ENCODE peak calls at places on chromosomes 2 and 18, in five cellular contexts. X is GM18507, D is left ventricle myocardium inferior, G is HFFc6, W is activated gamma-delta T cell treated with Interleukin-2 at 50 U/mL for 16 hours. K is an unnamed sample.

GRCh38 chr2:180742809-180743208 is 237.6 kb upstream of the UBE2E3 start:
- DNase-seq in X (no peak), D (no peak), G (no peak), W (no peak), K (no peak)

GRCh38 chr18:79853993-79854364 is 56.2 kb downstream of the KCNG2 start:
- DNase-seq in X (no peak), D (no peak), G (no peak), W (no peak), K (no peak)

GRCh38 chr18:55699233-55699765 is 111.3 kb upstream of the TCF4 start:
- DNase-seq in X (no peak), D (no peak), G (no peak), W (no peak), K (no peak)

GRCh38 chr2:23423062-23423872 is 38.3 kb downstream of the KLHL29 start:
- DNase-seq in X (no peak), D (no peak), G (no peak), W (no peak), K (no peak)

GRCh38 chr2:20181761-20182160 is 43.2 kb downstream of the SDC1 start:
- DNase-seq in X (no peak), D (no peak), G (no peak), W (no peak), K (no peak)

GRCh38 chr2:19256239-19256638 is 102.2 kb downstream of the OSR1 start:
- DNase-seq in X (no peak), D (no peak), G (peak), W (no peak), K (no peak)

GRCh38 chr2:180699657-180700361 is 280.6 kb upstream of the UBE2E3 start:
- DNase-seq in X (no peak), D (no peak), G (no peak), W (no peak), K (peak)

GRCh38 chr2:105786231-105787230 is 41.8 kb downstream of the NCK2 start:
- DNase-seq in X (no peak), D (no peak), G (no peak), W (no peak), K (no peak)

GRCh38 chr2:61320181-61320580 is 150.7 kb downstream of the USP34 start:
- DNase-seq in X (no peak), D (no peak), G (no peak), W (no peak), K (no peak)

GRCh38 chr18:79952996-79953559 is 1.6 kb upstream of the SLC66A2 start:
- DNase-seq in X (no peak), D (no peak), G (no peak), W (no peak), K (no peak)

GRCh38 chr18:74714796-74715195 is 117.1 kb downstream of the ZNF407 start:
- DNase-seq in X (no peak), D (no peak), G (no peak), W (no peak), K (no peak)

GRCh38 chr18:38052879-38053590 is 487.4 kb upstream of the CELF4 start:
- DNase-seq in X (no peak), D (no peak), G (no peak), W (no peak), K (no peak)

GRCh38 chr2:217951521-217952247 is 51.1 kb downstream of the TNS1 start:
- DNase-seq in X (no peak), D (no peak), G (no peak), W (no peak), K (no peak)

GRCh38 chr2:228689049-228689448 is 507.6 kb upstream of the SPHKAP start:
- DNase-seq in X (no peak), D (no peak), G (no peak), W (no peak), K (no peak)

GRCh38 chr18:73913505-73913904 is 234.1 kb downstream of the FBXO15 start:
- DNase-seq in X (no peak), D (no peak), G (no peak), W (no peak), K (no peak)

GRCh38 chr2:70396589-70396988 is 94.7 kb upstream of the FAM136A start:
- DNase-seq in X (no peak), D (no peak), G (no peak), W (no peak), K (no peak)

GRCh38 chr2:233953106-233953801 is 36.1 kb downstream of the TRPM8 start:
- DNase-seq in X (no peak), D (no peak), G (no peak), W (no peak), K (no peak)

GRCh38 chr2:149629003-149629402 is 41.4 kb upstream of the MMADHC start:
- DNase-seq in X (no peak), D (no peak), G (no peak), W (no peak), K (no peak)

GRCh38 chr2:174342600-174343342 is 8.0 kb downstream of the SP9 start:
- DNase-seq in X (no peak), D (no peak), G (no peak), W (peak), K (no peak)

GRCh38 chr18:79924814-79925655 is 26.4 kb downstream of the SLC66A2 start:
- DNase-seq in X (no peak), D (no peak), G (no peak), W (peak), K (peak)

GRCh38 chr2:224146356-224147160 is 107.5 kb upstream of the SERPINE2 start:
- DNase-seq in X (no peak), D (no peak), G (no peak), W (no peak), K (no peak)

GRCh38 chr2:241534293-241534692 is 24.3 kb upstream of the BOK start:
- DNase-seq in X (no peak), D (no peak), G (no peak), W (no peak), K (no peak)

GRCh38 chr2:197710424-197711042 is 5.4 kb downstream of the MARS2 start:
- DNase-seq in X (no peak), D (no peak), G (no peak), W (no peak), K (no peak)

GRCh38 chr2:139353874-139354273 is 573.7 kb upstream of the NXPH2 start:
- DNase-seq in X (no peak), D (no peak), G (no peak), W (no peak), K (no peak)

GRCh38 chr18:3074094-3074493 is 61.1 kb upstream of the LPIN2 start:
- DNase-seq in X (no peak), D (no peak), G (no peak), W (no peak), K (no peak)

GRCh38 chr2:111909079-111909478 is 10.7 kb downstream of the MERTK start:
- DNase-seq in X (no peak), D (no peak), G (no peak), W (no peak), K (no peak)

GRCh38 chr18:11951390-11951851 is 29.9 kb upstream of the IMPA2 start:
- DNase-seq in X (no peak), D (no peak), G (no peak), W (no peak), K (no peak)

GRCh38 chr2:98734823-98735260 is 3.9 kb upstream of the MGAT4A start:
- DNase-seq in X (no peak), D (no peak), G (no peak), W (no peak), K (no peak)

GRCh38 chr2:189580662-189581353 is at the start of gene SLC40A1:
- DNase-seq in X (no peak), D (peak), G (no peak), W (peak), K (peak)

GRCh38 chr2:231819449-231820042 is 33.3 kb downstream of the COPS7B start:
- DNase-seq in X (no peak), D (no peak), G (no peak), W (no peak), K (no peak)

GRCh38 chr2:129764376-129765325 is 214.8 kb upstream of the RAB6C start:
- DNase-seq in X (no peak), D (no peak), G (no peak), W (no peak), K (no peak)

GRCh38 chr2:196263181-196263747 is 91.9 kb upstream of the STK17B start:
- DNase-seq in X (no peak), D (no peak), G (peak), W (peak), K (no peak)

GRCh38 chr18:63376493-63377053 is 9.6 kb upstream of the KDSR start:
- DNase-seq in X (no peak), D (no peak), G (no peak), W (no peak), K (no peak)

GRCh38 chr2:181352158-181352557 is 105.0 kb upstream of the ITGA4 start:
- DNase-seq in X (no peak), D (no peak), G (no peak), W (no peak), K (no peak)

GRCh38 chr18:59996370-59996966 is 96.7 kb downstream of the PMAIP1 start:
- DNase-seq in X (no peak), D (no peak), G (peak), W (no peak), K (no peak)

GRCh38 chr2:209426432-209426831 is 2.6 kb downstream of the MAP2 start:
- DNase-seq in X (no peak), D (no peak), G (no peak), W (no peak), K (no peak)

GRCh38 chr2:37812414-37812813 is 112.7 kb upstream of the RMDN2 start:
- DNase-seq in X (no peak), D (no peak), G (no peak), W (no peak), K (no peak)